ENCODE peak calls at places on chromosomes 16 and 17, in nine cellular contexts. S, C, M, F, E, P, I, R and X are unnamed samples.

GRCh38 chr17:31388770-31389672 is 2.5 kb upstream of the RAB11FIP4 start:
- DNase-seq in I (peak), F (peak), P (no peak), E (no peak), C (peak), M (peak), S (peak), R (peak), X (no peak)

GRCh38 chr17:38605852-38606645 is at the start of gene SRCIN1:
- DNase-seq in I (peak), R (peak), M (no peak), P (peak), E (no peak), F (peak), C (peak), S (peak), X (peak)

GRCh38 chr16:53664724-53665345 is 38.8 kb downstream of the RPGRIP1L start:
- DNase-seq in R (no peak), M (peak), S (no peak), E (peak), I (no peak), C (no peak), F (no peak), P (no peak), X (no peak)

GRCh38 chr16:19710191-19710908 is 7.7 kb downstream of the KNOP1 start:
- DNase-seq in C (peak), I (no peak), F (no peak), P (no peak), E (no peak), S (no peak), R (no peak), M (no peak), X (no peak)

GRCh38 chr16:65118866-65119265 is 3.0 kb downstream of the CDH11 start:
- DNase-seq in I (no peak), S (no peak), C (no peak), M (no peak), R (no peak), E (no peak), P (no peak), F (no peak), X (no peak)

GRCh38 chr17:65027305-65027704 is 29.2 kb downstream of the GNA13 start:
- DNase-seq in F (peak), M (peak), I (no peak), P (no peak), C (peak), S (peak), R (peak), E (peak), X (no peak)

GRCh38 chr16:83004868-83005652 is 378.3 kb downstream of the CDH13 start:
- DNase-seq in E (no peak), R (no peak), I (no peak), S (peak), P (no peak), F (no peak), M (no peak), C (peak), X (no peak)

GRCh38 chr16:87914326-87914725 is 22.0 kb downstream of the CA5A start:
- DNase-seq in I (no peak), R (no peak), P (no peak), F (no peak), S (no peak), E (no peak), C (no peak), M (no peak), X (no peak)

GRCh38 chr17:6070280-6070894 is at the start of gene WSCD1:
- DNase-seq in C (no peak), M (no peak), R (peak), F (no peak), E (no peak), S (peak), P (peak), I (peak), X (peak)

GRCh38 chr16:57562669-57563486 is 20.4 kb downstream of the ADGRG5 start:
- DNase-seq in S (no peak), C (no peak), I (no peak), M (no peak), F (no peak), P (no peak), R (no peak), E (peak), X (no peak)

GRCh38 chr17:70278846-70279465 is 109.6 kb downstream of the KCNJ2 start:
- DNase-seq in P (no peak), M (peak), C (no peak), R (no peak), E (no peak), S (no peak), F (no peak), I (no peak), X (no peak)

GRCh38 chr16:20833081-20833480 is 26.8 kb downstream of the REXO5 start:
- DNase-seq in S (no peak), R (no peak), C (no peak), P (no peak), E (no peak), M (no peak), I (no peak), F (no peak), X (no peak)

DNA sequence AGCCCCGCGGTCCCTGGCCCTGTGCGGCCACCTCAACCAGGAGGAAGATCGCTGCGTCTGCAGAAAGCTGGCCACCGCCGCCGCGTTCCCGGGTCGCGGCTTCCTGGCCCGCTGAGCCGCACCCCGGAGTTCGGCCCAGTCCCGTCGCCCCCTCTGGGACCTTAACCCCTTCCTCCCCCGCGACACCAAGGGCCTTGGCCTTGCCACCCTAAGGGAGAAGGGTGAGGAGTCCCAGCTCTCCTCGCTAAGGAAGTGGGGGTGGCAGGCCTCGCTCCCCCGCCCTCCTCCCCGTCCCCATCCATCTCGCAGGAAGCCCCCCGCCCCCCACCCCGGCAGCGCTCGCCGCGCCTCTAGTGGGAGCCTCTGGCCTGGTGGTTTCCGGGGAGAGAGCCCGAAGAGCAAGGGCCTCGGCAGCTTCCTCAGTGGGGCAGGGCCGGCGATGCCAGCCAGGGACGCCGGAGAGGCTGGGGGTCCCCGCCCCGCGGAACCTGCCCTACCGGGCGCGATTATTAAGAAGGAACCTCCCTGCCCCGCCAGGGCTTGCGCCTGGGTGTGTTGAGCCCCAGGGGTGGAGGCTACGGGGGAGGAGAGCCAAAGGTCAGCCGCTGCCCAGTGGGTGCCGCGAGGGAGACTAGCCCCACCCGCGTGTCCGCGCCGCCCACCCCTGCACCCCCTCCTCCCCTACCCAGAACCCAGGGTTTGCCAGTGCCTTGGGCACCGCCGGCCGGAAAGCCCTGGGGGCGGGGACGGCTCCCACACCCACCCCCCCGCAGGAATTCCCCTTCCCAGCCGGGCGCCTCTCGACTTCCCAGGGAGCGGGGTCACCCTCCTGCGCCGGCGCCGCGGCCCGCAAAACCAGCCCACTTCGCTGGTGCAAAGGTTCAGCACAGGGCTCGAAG is 6.8 kb downstream of the CBX4 start:
- DNase-seq in F (no peak), M (no peak), R (no peak), C (no peak), P (no peak), I (peak), E (no peak), S (peak), X (no peak)
- H3K27ac ChIP-seq in F (no peak), M (no peak), R (peak), C (no peak), P (no peak), I (peak), E (no peak), S (no peak), X (peak)

GRCh38 chr17:19321481-19322128 is 40.9 kb downstream of the B9D1 start:
- DNase-seq in R (no peak), C (peak), E (no peak), I (no peak), S (peak), P (no peak), M (no peak), F (no peak), X (no peak)

GRCh38 chr17:19318611-19319010 is 43.9 kb downstream of the B9D1 start:
- DNase-seq in S (peak), I (no peak), E (no peak), F (no peak), P (no peak), C (no peak), R (no peak), M (no peak), X (no peak)

GRCh38 chr17:19322129-19322505 is 40.4 kb downstream of the B9D1 start:
- DNase-seq in C (no peak), P (no peak), E (no peak), S (no peak), I (no peak), M (no peak), R (no peak), F (no peak), X (no peak)

GRCh38 chr17:19320876-19321275 is 41.6 kb downstream of the B9D1 start:
- DNase-seq in P (no peak), F (no peak), R (no peak), S (peak), E (no peak), C (no peak), I (no peak), M (no peak), X (no peak)

GRCh38 chr17:19319771-19320505 is 42.6 kb downstream of the B9D1 start:
- DNase-seq in E (no peak), I (no peak), C (no peak), P (no peak), M (no peak), S (peak), F (no peak), R (no peak), X (no peak)
- H3K27ac ChIP-seq in E (no peak), I (no peak), C (no peak), P (no peak), M (no peak), S (no peak), F (no peak), R (no peak), X (peak)

GRCh38 chr17:40347319-40348135 is 17.0 kb downstream of the GJD3 start:
- DNase-seq in E (no peak), C (no peak), P (no peak), F (no peak), M (no peak), R (no peak), S (peak), I (no peak), X (peak)
- H3K27ac ChIP-seq in E (no peak), C (no peak), P (peak), F (peak), M (no peak), R (peak), S (peak), I (peak), X (peak)

DNA sequence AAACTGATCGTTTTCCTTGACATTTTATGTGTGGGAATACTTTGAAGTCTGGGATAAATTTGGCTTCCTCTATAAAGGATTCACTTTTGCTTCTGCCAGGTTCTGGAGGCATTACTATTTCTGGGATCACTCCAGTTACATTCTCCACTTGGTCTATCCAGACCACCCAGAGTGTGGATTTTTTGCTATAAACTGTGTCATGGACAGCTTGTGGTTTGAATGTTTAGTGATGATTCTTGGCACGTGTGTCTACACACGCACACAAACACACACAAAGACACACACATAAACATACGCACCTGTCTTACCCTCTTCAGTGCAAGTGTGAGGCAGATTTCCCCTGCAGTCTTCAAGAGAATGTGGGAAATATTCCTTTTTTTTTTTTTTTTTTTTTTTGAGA is 27.4 kb upstream of the MSI2 start:
- DNase-seq in C (no peak), P (no peak), F (no peak), S (no peak), M (no peak), R (no peak), I (no peak), E (no peak), X (no peak)
- H3K27ac ChIP-seq in C (no peak), P (no peak), F (no peak), S (no peak), M (no peak), R (no peak), I (no peak), E (no peak), X (no peak)

DNA sequence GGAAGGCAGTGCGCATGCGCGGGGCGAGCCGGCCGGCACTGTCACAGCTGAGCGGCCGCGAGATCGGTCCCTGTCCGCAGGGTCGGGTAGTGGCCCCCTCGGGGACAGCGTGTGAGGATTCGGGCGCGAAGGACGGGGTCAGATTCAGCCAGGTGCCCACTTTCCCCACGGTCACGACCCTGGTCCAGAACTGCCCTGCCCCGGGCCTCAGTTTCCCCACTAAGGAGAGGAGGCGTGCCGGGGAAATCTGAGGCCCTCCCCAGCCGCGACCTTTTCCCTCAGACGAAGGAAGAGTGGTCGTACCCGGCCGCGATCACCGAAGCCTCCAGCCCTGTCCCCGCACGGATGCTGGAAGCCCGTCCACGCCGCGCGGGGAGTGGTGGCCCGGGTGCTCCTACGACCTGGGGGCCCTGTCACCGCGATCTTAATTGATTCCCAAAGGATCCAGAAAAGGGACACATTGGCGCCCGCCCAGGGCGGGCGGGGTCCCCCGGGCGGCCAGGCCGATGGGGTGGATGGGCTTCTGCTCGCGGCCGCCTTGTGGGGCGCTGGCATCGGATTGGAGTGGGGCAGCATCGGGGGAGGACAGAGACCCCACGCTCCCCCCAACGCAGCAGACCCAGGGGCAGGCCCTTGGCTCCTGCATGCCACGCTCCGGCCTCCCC is 57.7 kb downstream of the SRL start:
- DNase-seq in S (peak), F (no peak), P (peak), M (no peak), R (no peak), E (no peak), C (no peak), I (peak), X (no peak)
- H3K27ac ChIP-seq in S (no peak), F (peak), P (peak), M (peak), R (peak), E (no peak), C (no peak), I (peak), X (peak)